ENCODE peak calls at places on chromosomes 3 and 15, in five cellular contexts. B is MV-4-11, R is lower lobe of right lung, P is LoVo, V is psoas muscle. W is an unnamed sample.

GRCh38 chr3:70985572-70985971 is 598.0 kb downstream of the FOXP1 start:
- DNase-seq in B (no peak), R (no peak), P (no peak), V (no peak), W (no peak)

GRCh38 chr15:85597155-85597815 is 197.4 kb downstream of the KLHL25 start:
- DNase-seq in R (no peak), P (no peak), B (peak), V (no peak), W (no peak)

GRCh38 chr3:42187936-42188335 is 78.0 kb downstream of the CCK start:
- DNase-seq in V (no peak), B (no peak), P (no peak), R (no peak), W (no peak)

GRCh38 chr3:22720596-22720995 is 482.5 kb upstream of the UBE2E2 start:
- DNase-seq in P (no peak), R (no peak), V (no peak), B (no peak), W (no peak)

GRCh38 chr3:186945255-186945823 is 15.0 kb downstream of the ST6GAL1 start:
- DNase-seq in B (no peak), R (peak), P (no peak), V (no peak), W (no peak)

GRCh38 chr15:79035111-79035601 is 55.4 kb downstream of the RASGRF1 start:
- DNase-seq in P (no peak), V (no peak), B (no peak), R (no peak), W (no peak)

GRCh38 chr3:10189557-10190374 is 25.0 kb downstream of the IRAK2 start:
- DNase-seq in B (peak), R (peak), P (no peak), V (peak), W (no peak)

GRCh38 chr15:85527907-85528306 is 147.5 kb downstream of the AKAP13 start:
- DNase-seq in R (no peak), P (no peak), B (no peak), V (no peak), W (peak)

GRCh38 chr3:139520028-139520737 is 19.4 kb downstream of the RBP1 start:
- DNase-seq in P (no peak), V (no peak), R (no peak), B (peak), W (no peak)

GRCh38 chr15:90031231-90031791 is 30.2 kb downstream of the ZNF710 start:
- DNase-seq in P (no peak), R (no peak), B (peak), V (no peak), W (no peak)

GRCh38 chr3:162295323-162295983 is 798.8 kb downstream of the OTOL1 start:
- DNase-seq in R (no peak), V (no peak), P (peak), B (no peak), W (peak)

GRCh38 chr3:184042617-184043016 is 10.2 kb upstream of the HTR3C start:
- DNase-seq in B (no peak), V (no peak), P (no peak), R (no peak), W (no peak)

GRCh38 chr3:72271215-72271614 is 486.3 kb upstream of the PROK2 start:
- DNase-seq in V (no peak), B (peak), P (no peak), R (no peak), W (no peak)

GRCh38 chr3:44476181-44476599 is 1.3 kb downstream of the ZNF445 start:
- DNase-seq in R (no peak), V (no peak), B (peak), P (no peak), W (no peak)

GRCh38 chr3:45841380-45841700 is 579 bp downstream of the LZTFL1 start:
- DNase-seq in R (peak), V (peak), B (peak), P (peak), W (no peak)

GRCh38 chr3:187360087-187360486 is 8.1 kb upstream of the RTP4 start:
- DNase-seq in B (no peak), R (no peak), P (no peak), V (no peak), W (no peak)

GRCh38 chr3:27960133-27960532 is 238.0 kb upstream of the EOMES start:
- DNase-seq in R (no peak), P (peak), V (no peak), B (peak), W (no peak)

GRCh38 chr3:140351466-140351865 is 326.4 kb upstream of the TRIM42 start:
- DNase-seq in V (no peak), B (no peak), P (no peak), R (no peak), W (no peak)

GRCh38 chr15:22979699-22980188 is 424 bp downstream of the CYFIP1 start:
- DNase-seq in B (no peak), R (no peak), V (peak), P (peak), W (no peak)

GRCh38 chr3:10259798-10260197 is 11.5 kb downstream of the TATDN2 start:
- DNase-seq in B (no peak), P (no peak), R (no peak), V (no peak), W (no peak)

GRCh38 chr15:74839526-74840395 is 3.2 kb downstream of the ULK3 start:
- DNase-seq in P (no peak), V (no peak), R (no peak), B (no peak), W (no peak)

GRCh38 chr3:101383156-101383575 is 62.8 kb upstream of the IMPG2 start:
- DNase-seq in P (no peak), B (no peak), R (no peak), V (no peak), W (peak)

GRCh38 chr3:36165509-36165908 is 214.8 kb upstream of the STAC start:
- DNase-seq in V (no peak), P (no peak), R (no peak), B (no peak), W (no peak)

GRCh38 chr3:158167737-158168469 is 58.0 kb downstream of the RSRC1 start:
- DNase-seq in P (peak), V (no peak), B (peak), R (no peak), W (peak)

GRCh38 chr3:15491143-15491542 is 30.4 kb downstream of the COLQ start:
- DNase-seq in V (no peak), B (no peak), R (no peak), P (no peak), W (no peak)

GRCh38 chr3:190701096-190701532 is 161.4 kb downstream of the GMNC start:
- DNase-seq in B (peak), P (peak), R (peak), V (no peak), W (no peak)

GRCh38 chr15:34119291-34119690 is 17.4 kb downstream of the PGBD4 start:
- DNase-seq in P (peak), B (no peak), V (no peak), R (no peak), W (no peak)

GRCh38 chr3:104989878-104990277 is 376.8 kb upstream of the ALCAM start:
- DNase-seq in P (no peak), V (no peak), R (no peak), B (no peak), W (no peak)

GRCh38 chr3:150636258-150636657 is 33.1 kb downstream of the SELENOT start:
- DNase-seq in B (no peak), R (no peak), P (no peak), V (no peak), W (no peak)

GRCh38 chr3:87503901-87504498 is 227.6 kb upstream of the POU1F1 start:
- DNase-seq in V (no peak), B (peak), P (peak), R (no peak), W (peak)

GRCh38 chr3:39125837-39126500 is 18.5 kb downstream of the TTC21A start:
- DNase-seq in B (no peak), P (peak), R (no peak), V (no peak), W (no peak)

GRCh38 chr3:171979081-171979480 is 60.3 kb upstream of the FNDC3B start:
- DNase-seq in P (no peak), B (peak), V (no peak), R (no peak), W (no peak)

GRCh38 chr3:65575376-65575840 is 463.3 kb downstream of the MAGI1 start:
- DNase-seq in R (no peak), B (peak), V (no peak), P (no peak), W (peak)

GRCh38 chr3:48409291-48410201 is 20.3 kb downstream of the PLXNB1 start:
- DNase-seq in V (peak), R (peak), P (no peak), B (no peak), W (no peak)

GRCh38 chr3:64740232-64740631 is 52.4 kb upstream of the ADAMTS9 start:
- DNase-seq in V (no peak), B (no peak), P (no peak), R (no peak), W (no peak)

GRCh38 chr15:25789206-25789605 is 73.9 kb downstream of the ATP10A start:
- DNase-seq in P (no peak), R (no peak), B (no peak), V (no peak), W (no peak)

GRCh38 chr15:88610756-88611231 is 10.3 kb upstream of the AEN start:
- DNase-seq in B (peak), P (no peak), V (no peak), R (no peak), W (no peak)

GRCh38 chr3:172192830-172193415 is 153.5 kb downstream of the FNDC3B start:
- DNase-seq in V (no peak), R (no peak), B (no peak), P (no peak), W (no peak)

GRCh38 chr15:40906947-40907802 is 12.9 kb downstream of the VPS18 start:
- DNase-seq in R (peak), V (peak), B (no peak), P (no peak), W (no peak)